ENCODE peak calls at places on chromosome 13, in ten cellular contexts. M is AG04450, O is brain microvascular endothelial cell, B is kidney, Q is tibial artery, P is fibroblast of mammary gland, U is breast epithelium, J is AG10803, T is ascending aorta, Z is mucosa of descending colon. H is an unnamed sample.

GRCh38 chr13:104483631-104484030 is 1417.4 kb upstream of the SLC10A2 start:
- DNase-seq in M (no peak), O (no peak), B (no peak), Q (no peak), P (no peak), U (no peak), J (no peak), T (no peak), Z (peak), H (no peak)

GRCh38 chr13:99941086-99941485 is 30.5 kb downstream of the ZIC5 start:
- DNase-seq in M (no peak), O (no peak), B (no peak), Q (no peak), P (no peak), U (no peak), J (no peak), T (no peak), Z (peak), H (no peak)

GRCh38 chr13:79782541-79783216 is 301.7 kb downstream of the NDFIP2 start:
- DNase-seq in M (peak), O (peak), B (peak), Q (no peak), P (no peak), U (no peak), J (peak), T (no peak), Z (peak), H (no peak)

GRCh38 chr13:44237276-44237767 is 136.3 kb upstream of the SERP2 start:
- DNase-seq in M (peak), O (peak), B (peak), Q (peak), P (peak), U (no peak), J (peak), T (peak), Z (no peak), H (no peak)

GRCh38 chr13:35927554-35927953 is 203.6 kb downstream of the DCLK1 start:
- DNase-seq in M (peak), O (peak), B (no peak), Q (no peak), P (peak), U (no peak), J (peak), T (no peak), Z (no peak), H (no peak)

GRCh38 chr13:91122766-91123165 is 224.7 kb upstream of the MIR17HG start:
- DNase-seq in M (no peak), O (no peak), B (no peak), Q (no peak), P (no peak), U (no peak), J (no peak), T (no peak), Z (no peak), H (no peak)

GRCh38 chr13:95457294-95457693 is 95.2 kb upstream of the CLDN10 start:
- DNase-seq in M (no peak), O (peak), B (no peak), Q (no peak), P (peak), U (no peak), J (no peak), T (no peak), Z (no peak), H (no peak)

GRCh38 chr13:100333141-100333540 is 244.2 kb downstream of the PCCA start:
- DNase-seq in M (no peak), O (no peak), B (no peak), Q (no peak), P (no peak), U (no peak), J (no peak), T (no peak), Z (no peak), H (no peak)

GRCh38 chr13:83865161-83866137 is 16.8 kb downstream of the SLITRK1 start:
- DNase-seq in M (no peak), O (no peak), B (no peak), Q (no peak), P (no peak), U (no peak), J (no peak), T (no peak), Z (no peak), H (no peak)

DNA sequence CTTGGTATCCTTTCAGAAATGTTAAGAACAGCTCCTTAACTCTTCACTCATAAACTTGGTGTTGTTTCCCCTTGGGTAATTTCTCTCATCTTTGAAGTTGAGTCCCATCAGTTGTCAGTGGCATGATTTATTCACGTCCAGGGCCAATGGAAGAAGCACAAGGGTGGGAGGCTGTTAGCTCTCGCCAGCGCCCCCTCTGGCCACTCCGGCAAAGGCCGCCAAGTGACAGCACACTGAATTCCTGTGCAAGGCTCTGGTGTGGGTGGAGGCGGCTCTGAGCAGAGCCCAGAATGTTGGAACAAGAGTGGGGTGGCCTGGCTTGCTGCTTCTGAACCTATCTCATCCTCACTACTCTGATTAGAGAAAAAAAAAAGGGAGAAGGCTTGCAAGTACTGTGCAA is 13.1 kb upstream of the MEDAG start:
- DNase-seq in M (no peak), O (peak), B (no peak), Q (peak), P (peak), U (no peak), J (peak), T (no peak), Z (peak), H (no peak)
- TF ChIP-seq CTCF in M (peak), O (peak), B (peak), Q (peak), P (peak), U (no peak), J (peak), T (peak), Z (no peak), H (no peak)

GRCh38 chr13:26708007-26708297 is 52.6 kb downstream of the GPR12 start:
- DNase-seq in M (no peak), O (no peak), B (no peak), Q (no peak), P (no peak), U (no peak), J (no peak), T (no peak), Z (no peak), H (no peak)
- TF ChIP-seq CTCF in M (no peak), O (no peak), B (no peak), Q (no peak), P (no peak), U (no peak), J (no peak), T (no peak), Z (no peak), H (no peak)

GRCh38 chr13:101916108-101916757 is 463.8 kb downstream of the ITGBL1 start:
- DNase-seq in M (no peak), O (peak), B (peak), Q (no peak), P (peak), U (no peak), J (no peak), T (no peak), Z (peak), H (no peak)
- TF ChIP-seq CTCF in M (peak), O (peak), B (no peak), Q (no peak), P (peak), U (no peak), J (peak), T (no peak), Z (no peak), H (no peak)

GRCh38 chr13:33235078-33235477 is 50.5 kb downstream of the STARD13 start:
- DNase-seq in M (no peak), O (peak), B (no peak), Q (no peak), P (peak), U (no peak), J (peak), T (no peak), Z (no peak), H (no peak)
- TF ChIP-seq CTCF in M (no peak), O (no peak), B (no peak), Q (no peak), P (no peak), U (no peak), J (peak), T (no peak), Z (no peak), H (no peak)

DNA sequence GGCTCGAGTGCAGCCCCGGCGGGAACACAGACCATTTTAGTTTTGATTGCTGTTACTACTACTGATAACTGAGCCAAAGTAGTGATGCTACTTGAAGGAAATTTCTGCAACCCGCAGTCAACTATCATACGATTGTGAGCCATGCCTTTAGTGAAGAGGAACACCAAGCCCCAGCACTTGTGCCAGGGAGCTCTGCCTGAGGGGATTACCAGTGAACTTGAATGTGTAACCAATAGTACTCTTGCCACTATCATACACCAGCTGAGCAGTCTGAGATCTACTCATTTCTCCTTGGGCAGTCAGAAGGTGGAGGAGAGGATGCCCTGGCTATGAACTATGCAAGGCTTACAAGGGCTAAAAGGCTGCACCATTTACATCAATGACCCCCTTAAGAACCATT is 49.0 kb upstream of the N4BP2L1 start:
- DNase-seq in M (no peak), O (no peak), B (no peak), Q (no peak), P (no peak), U (no peak), J (no peak), T (no peak), Z (no peak), H (no peak)
- TF ChIP-seq CTCF in M (no peak), O (no peak), B (no peak), Q (no peak), P (no peak), U (no peak), J (no peak), T (no peak), Z (no peak), H (no peak)

GRCh38 chr13:42334329-42334706 is 62.4 kb downstream of the AKAP11 start:
- DNase-seq in M (no peak), O (no peak), B (no peak), Q (no peak), P (no peak), U (no peak), J (no peak), T (no peak), Z (no peak), H (no peak)
- TF ChIP-seq CTCF in M (no peak), O (no peak), B (no peak), Q (no peak), P (no peak), U (no peak), J (no peak), T (no peak), Z (no peak), H (no peak)

GRCh38 chr13:114064516-114065140 is 67.8 kb downstream of the RASA3 start:
- DNase-seq in M (no peak), O (no peak), B (peak), Q (no peak), P (peak), U (no peak), J (peak), T (no peak), Z (peak), H (no peak)
- TF ChIP-seq CTCF in M (no peak), O (peak), B (no peak), Q (no peak), P (no peak), U (no peak), J (no peak), T (no peak), Z (no peak), H (no peak)

GRCh38 chr13:74644239-74644638 is 510.0 kb upstream of the KLF12 start:
- DNase-seq in M (no peak), O (peak), B (no peak), Q (no peak), P (peak), U (no peak), J (peak), T (no peak), Z (no peak), H (no peak)

GRCh38 chr13:74647211-74647610 is 513.0 kb upstream of the KLF12 start:
- DNase-seq in M (no peak), O (no peak), B (no peak), Q (no peak), P (no peak), U (no peak), J (no peak), T (no peak), Z (no peak), H (no peak)

GRCh38 chr13:74641586-74641985 is 507.4 kb upstream of the KLF12 start:
- DNase-seq in M (peak), O (peak), B (no peak), Q (no peak), P (peak), U (no peak), J (peak), T (no peak), Z (no peak), H (no peak)
- TF ChIP-seq CTCF in M (no peak), O (no peak), B (no peak), Q (no peak), P (no peak), U (no peak), J (no peak), T (no peak), Z (no peak), H (no peak)